ENCODE peak calls at places on chromosomes 1 and 21, in seven cellular contexts. Z is GM10248; U is neural crest cell; I is activated CD8-positive, alpha-beta memory T cell treated with anti-CD3 and anti-CD28 coated beads for 1 hour; F is GM12891; W is stimulated activated CD4-positive, alpha-beta T cell treated with anti-CD3 and anti-CD28 coated beads, Interleukin-1b, Interleukin-23, amount 100 ng/mL, for 4 hours; P is mucosa of gallbladder. L is an unnamed sample.

GRCh38 chr21:21624674-21625073 is 626.5 kb downstream of the NCAM2 start:
- DNase-seq in Z (no peak), U (no peak), I (no peak), F (no peak), W (no peak), P (no peak), L (no peak)

GRCh38 chr1:204493145-204493881 is 1.3 kb downstream of the PIK3C2B start:
- DNase-seq in Z (peak), U (peak), I (no peak), F (no peak), W (no peak), P (peak), L (peak)

GRCh38 chr1:116148967-116149366 is 37.8 kb downstream of the MAB21L3 start:
- DNase-seq in Z (no peak), U (no peak), I (no peak), F (no peak), W (no peak), P (no peak), L (no peak)

GRCh38 chr1:180494370-180494769 is 8.0 kb downstream of the ACBD6 start:
- DNase-seq in Z (no peak), U (no peak), I (no peak), F (no peak), W (no peak), P (no peak), L (no peak)

GRCh38 chr1:35886606-35887431 is 3.8 kb downstream of the AGO1 start:
- DNase-seq in Z (peak), U (no peak), I (no peak), F (peak), W (no peak), P (no peak), L (peak)

GRCh38 chr21:44947111-44947929 is 7.5 kb downstream of the SLX9 start:
- DNase-seq in Z (no peak), U (no peak), I (no peak), F (no peak), W (no peak), P (no peak), L (no peak)

GRCh38 chr1:79982218-79982617 is 975.7 kb upstream of the ADGRL4 start:
- DNase-seq in Z (no peak), U (no peak), I (no peak), F (no peak), W (no peak), P (peak), L (no peak)

GRCh38 chr1:47624531-47624930 is 186.7 kb downstream of the FOXD2 start:
- DNase-seq in Z (no peak), U (no peak), I (no peak), F (no peak), W (no peak), P (peak), L (peak)

GRCh38 chr1:155000475-155000724 is 2.2 kb upstream of the ZBTB7B start:
- DNase-seq in Z (no peak), U (no peak), I (no peak), F (no peak), W (no peak), P (no peak), L (no peak)

GRCh38 chr21:40622531-40622930 is 224.4 kb downstream of the DSCAM start:
- DNase-seq in Z (no peak), U (no peak), I (no peak), F (no peak), W (no peak), P (no peak), L (peak)

L was measured in iPS-NIHi11.